ENCODE peak calls at places on chromosomes 2 and 18, in five cellular contexts. D, M, H, P and V are unnamed samples.

GRCh38 chr2:143607446-143608110 is 478.4 kb downstream of the ARHGAP15 start:
- DNase-seq in D (no peak), H (no peak), P (no peak), M (no peak), V (no peak)

GRCh38 chr2:136085810-136086209 is 32.1 kb downstream of the CXCR4 start:
- DNase-seq in D (no peak), M (no peak), H (no peak), P (no peak), V (no peak)

GRCh38 chr2:234981197-234982095 is 29.6 kb downstream of the SH3BP4 start:
- DNase-seq in M (peak; percentile 63), H (no peak), D (peak; percentile 99), P (peak; percentile 89), V (no peak)

GRCh38 chr2:189210250-189211075 is 30.9 kb upstream of the COL5A2 start:
- DNase-seq in H (no peak), P (no peak), D (peak; percentile 91), M (peak; percentile 64), V (no peak)

GRCh38 chr2:183186296-183186695 is 62.1 kb downstream of the NUP35 start:
- DNase-seq in P (no peak), H (no peak), D (peak; percentile 2), M (no peak), V (no peak)

GRCh38 chr2:185417111-185417510 is 321.5 kb upstream of the FSIP2 start:
- DNase-seq in D (no peak), M (no peak), P (no peak), H (no peak), V (no peak)

GRCh38 chr2:98803747-98804650 is 73.1 kb upstream of the MGAT4A start:
- DNase-seq in M (no peak), P (no peak), D (no peak), H (no peak), V (no peak)

GRCh38 chr18:50306944-50307343 is 19.5 kb upstream of the CXXC1 start:
- DNase-seq in M (peak; percentile 40), D (no peak), P (no peak), H (no peak), V (no peak)

GRCh38 chr2:106851055-106851454 is 34.9 kb downstream of the ST6GAL2 start:
- DNase-seq in H (no peak), P (no peak), M (no peak), D (no peak), V (no peak)

GRCh38 chr2:128710770-128711169 is 392.1 kb upstream of the HS6ST1 start:
- DNase-seq in P (no peak), M (no peak), H (no peak), D (no peak), V (no peak)

GRCh38 chr2:46144133-46144800 is 152.9 kb upstream of the EPAS1 start:
- DNase-seq in D (no peak), P (no peak), M (no peak), H (no peak), V (no peak)

GRCh38 chr2:25844089-25844488 is 34.2 kb downstream of the ASXL2 start:
- DNase-seq in H (no peak), M (no peak), D (peak; percentile 11), P (no peak), V (no peak)

GRCh38 chr18:76960528-76961035 is 138.2 kb downstream of the ZNF236 start:
- DNase-seq in H (no peak), P (no peak), M (no peak), D (no peak), V (no peak)

GRCh38 chr2:231887756-231888155 is 38.4 kb downstream of the NPPC start:
- DNase-seq in H (no peak), M (no peak), P (no peak), D (no peak), V (no peak)

GRCh38 chr2:172708247-172708646 is 27.4 kb upstream of the RAPGEF4 start:
- DNase-seq in M (no peak), P (no peak), H (no peak), D (no peak), V (no peak)

GRCh38 chr2:237411683-237412349 is 2.1 kb downstream of the COL6A3 start:
- DNase-seq in P (no peak), D (no peak), H (no peak), M (peak; percentile 63), V (no peak)

GRCh38 chr2:239818531-239819011 is 206.6 kb downstream of the NDUFA10 start:
- DNase-seq in H (no peak), D (no peak), M (peak; percentile 3), P (peak; percentile 28), V (peak; percentile 30)

GRCh38 chr2:9782197-9782719 is 61.0 kb upstream of the TAF1B start:
- DNase-seq in H (no peak), M (no peak), D (no peak), P (no peak), V (no peak)

GRCh38 chr2:163077241-163077640 is 238.7 kb upstream of the KCNH7 start:
- DNase-seq in P (no peak), D (no peak), M (no peak), H (no peak), V (no peak)

GRCh38 chr2:232927041-232927792 is 57.2 kb downstream of the SNORC start:
- DNase-seq in D (no peak), P (peak; percentile 65), M (no peak), H (no peak), V (no peak)

GRCh38 chr2:162092656-162093556 is 18.9 kb upstream of the DPP4 start:
- DNase-seq in M (no peak), H (no peak), P (no peak), D (peak; percentile 96), V (peak; percentile 27)

GRCh38 chr18:69908838-69909237 is 38.8 kb downstream of the CD226 start:
- DNase-seq in D (no peak), M (no peak), H (no peak), P (no peak), V (no peak)

GRCh38 chr18:77102246-77103040 is 30.1 kb downstream of the MBP start:
- DNase-seq in D (peak; percentile 65), H (peak; percentile 58), P (no peak), M (no peak), V (no peak)

GRCh38 chr2:176128172-176129012 is 1.1 kb upstream of the HOXD8 start:
- DNase-seq in H (no peak), D (no peak), P (peak; percentile 82), M (peak; percentile 49), V (no peak)